ENCODE peak calls at places on chromosomes 4 and X, in five cellular contexts. P is endothelial cell of umbilical vein, Y is GM23338, O is breast epithelium, K is HL-60. D is an unnamed sample.

GRCh38 chr4:173346074-173346473 is 11.9 kb upstream of the HMGB2 start:
- DNase-seq in P (no peak), Y (no peak), O (no peak), K (no peak), D (no peak)

GRCh38 chr4:103306870-103307345 is 108.8 kb upstream of the CENPE start:
- DNase-seq in P (no peak), Y (peak), O (no peak), K (no peak), D (peak)

GRCh38 chr4:1577818-1578217 is 106.3 kb downstream of the FAM53A start:
- DNase-seq in P (no peak), Y (no peak), O (no peak), K (no peak), D (no peak)

GRCh38 chr4:110540606-110541440 is 64.9 kb downstream of the ENPEP start:
- DNase-seq in P (peak), Y (no peak), O (no peak), K (no peak), D (no peak)

GRCh38 chrX:18994713-18995112 is 10.8 kb upstream of the PHKA2 start:
- DNase-seq in P (no peak), Y (no peak), O (no peak), K (no peak), D (no peak)

GRCh38 chr4:185238261-185238681 is 28.9 kb downstream of the SNX25 start:
- DNase-seq in P (no peak), Y (no peak), O (no peak), K (no peak), D (no peak)

GRCh38 chr4:24895461-24895860 is 17.4 kb downstream of the CCDC149 start:
- DNase-seq in P (no peak), Y (no peak), O (no peak), K (no peak), D (no peak)

GRCh38 chrX:108177321-108177990 is 85.9 kb downstream of the ATG4A start:
- DNase-seq in P (no peak), Y (peak), O (no peak), K (no peak), D (no peak)

GRCh38 chr4:95023110-95023509 is 265.4 kb downstream of the BMPR1B start:
- DNase-seq in P (no peak), Y (no peak), O (no peak), K (no peak), D (no peak)

GRCh38 chrX:2351321-2351720 is 149.5 kb downstream of the DHRSX start:
- DNase-seq in P (peak), Y (no peak), O (no peak), K (no peak), D (no peak)
- TF ChIP-seq POLR2AphosphoS5 in P (no peak), Y (no peak), O (no peak), K (no peak), D (no peak)

DNA sequence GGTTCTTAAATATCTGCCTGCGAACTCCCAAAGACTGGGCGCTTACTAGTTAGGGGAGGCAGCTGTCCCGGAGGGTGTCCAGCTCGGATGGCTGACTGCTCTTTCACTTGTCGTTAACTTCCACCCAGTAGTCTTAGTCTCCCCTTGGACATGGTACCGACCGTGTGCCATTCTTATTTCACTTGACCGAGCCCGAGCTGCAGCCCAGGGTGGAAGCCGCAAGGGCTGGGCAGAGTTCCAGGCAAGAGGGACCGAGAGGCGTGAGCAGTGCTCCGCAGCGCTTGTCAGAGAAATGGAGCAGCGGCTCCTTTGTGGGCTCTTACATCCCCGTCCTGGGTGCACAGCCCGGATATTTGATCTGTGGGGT is 347 bp upstream of the SLITRK2 start:
- DNase-seq in P (no peak), Y (no peak), O (no peak), K (no peak), D (no peak)
- H3K27ac ChIP-seq in P (no peak), Y (no peak), O (no peak), K (no peak), D (no peak)

DNA sequence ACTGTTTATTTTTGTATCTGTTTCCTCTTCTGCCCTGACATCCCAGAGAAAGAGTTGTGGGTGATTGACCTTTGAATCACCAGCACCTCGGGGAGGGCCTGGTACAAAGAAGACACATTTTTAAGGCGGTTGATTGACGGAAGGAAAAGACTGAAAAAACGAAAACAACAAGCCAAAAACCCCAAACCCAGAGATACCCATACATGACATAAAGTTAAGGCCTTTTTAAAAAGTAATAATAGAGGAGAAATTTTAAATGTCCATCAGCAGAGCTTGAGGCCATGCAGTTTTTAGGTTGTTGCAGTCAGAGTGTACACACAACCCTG is 110.0 kb downstream of the GNL3L start:
- DNase-seq in P (no peak), Y (no peak), O (no peak), K (no peak), D (no peak)
- TF ChIP-seq CTCF in P (no peak), Y (no peak), O (peak), K (no peak), D (no peak)

GRCh38 chrX:106997611-106998010 is 2.4 kb downstream of the MORC4 start:
- DNase-seq in P (no peak), Y (no peak), O (no peak), K (no peak), D (no peak)

GRCh38 chrX:107000013-107000515 is at the start of gene MORC4:
- DNase-seq in P (peak), Y (peak), O (peak), K (no peak), D (peak)

GRCh38 chrX:106995678-106996077 is 4.3 kb downstream of the MORC4 start:
- DNase-seq in P (no peak), Y (no peak), O (no peak), K (no peak), D (no peak)

DNA sequence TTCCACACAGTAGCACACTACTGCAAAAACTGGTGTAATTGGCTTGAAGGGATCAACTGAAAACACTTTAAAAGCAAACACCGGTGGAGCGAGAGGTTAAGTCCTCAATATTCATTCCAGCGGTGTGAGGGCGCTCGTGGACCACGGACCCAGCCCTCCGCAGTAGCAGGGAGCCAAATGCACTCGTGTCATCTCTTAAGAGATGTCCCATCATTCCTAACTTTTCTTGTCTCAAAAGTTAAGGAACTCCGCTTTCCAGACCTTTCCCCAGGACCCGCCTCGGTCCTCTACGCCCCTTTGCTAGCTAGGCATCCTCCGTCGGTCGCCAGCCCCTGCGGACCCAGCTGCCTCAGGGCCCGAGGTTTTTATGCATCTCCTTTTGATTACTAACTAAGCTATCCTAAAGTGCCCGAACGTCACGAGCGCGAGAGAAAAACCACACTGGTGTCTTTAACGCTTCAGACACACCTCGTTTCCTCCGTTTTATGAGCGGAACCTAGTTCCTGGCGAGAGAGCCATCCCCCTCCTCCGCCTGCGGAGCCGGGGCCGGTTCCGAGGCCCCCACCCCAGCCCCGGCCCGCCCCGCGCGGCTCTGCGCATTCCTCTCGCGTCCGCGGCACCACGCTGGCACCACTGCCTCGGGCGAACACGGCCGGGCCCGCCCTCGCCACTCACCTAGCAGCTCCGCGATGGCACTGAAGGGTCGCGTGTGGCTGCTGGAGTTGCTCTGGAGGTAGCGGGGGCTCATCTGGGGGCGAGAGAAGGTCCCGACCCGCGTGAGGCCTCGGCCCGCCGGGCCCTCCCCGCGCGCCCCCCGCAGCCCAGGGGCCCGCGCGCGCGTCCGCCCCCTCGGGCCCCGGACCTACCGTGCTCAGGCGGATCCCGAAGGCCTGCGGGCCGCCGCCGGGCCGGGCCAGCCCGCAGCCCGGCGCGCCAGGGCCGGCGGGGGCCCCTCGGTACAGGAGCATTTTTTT is 723 bp downstream of the MORC4 start:
- DNase-seq in P (peak), Y (peak), O (no peak), K (no peak), D (peak)
- TF ChIP-seq POLR2AphosphoS5 in P (no peak), Y (no peak), O (no peak), K (no peak), D (no peak)

GRCh38 chr4:163400911-163401310 is 57.2 kb downstream of the NPY5R start:
- DNase-seq in P (no peak), Y (no peak), O (no peak), K (no peak), D (no peak)

GRCh38 chr4:163404570-163404969 is 60.9 kb downstream of the NPY5R start:
- DNase-seq in P (peak), Y (no peak), O (no peak), K (no peak), D (no peak)

GRCh38 chr4:163398238-163398637 is 54.5 kb downstream of the NPY5R start:
- DNase-seq in P (no peak), Y (no peak), O (no peak), K (no peak), D (no peak)

GRCh38 chr4:163404080-163404479 is 60.4 kb downstream of the NPY5R start:
- DNase-seq in P (no peak), Y (no peak), O (no peak), K (no peak), D (no peak)
- H3K27ac ChIP-seq in P (no peak), Y (peak), O (no peak), K (no peak), D (no peak)

GRCh38 chrX:118495061-118495921 is at the start of gene DOCK11:
- DNase-seq in P (peak), Y (peak), O (peak), K (peak), D (peak)
- TF ChIP-seq CTCF in P (no peak), Y (no peak), O (no peak), K (no peak), D (no peak)

GRCh38 chr4:158255727-158256324 is 45.5 kb downstream of the TMEM144 start:
- DNase-seq in P (peak), Y (peak), O (no peak), K (no peak), D (no peak)

GRCh38 chr4:158250321-158250720 is 40.0 kb downstream of the TMEM144 start:
- DNase-seq in P (no peak), Y (no peak), O (no peak), K (no peak), D (peak)

GRCh38 chr4:158254328-158254727 is 44.0 kb downstream of the TMEM144 start:
- DNase-seq in P (no peak), Y (no peak), O (no peak), K (no peak), D (no peak)

DNA sequence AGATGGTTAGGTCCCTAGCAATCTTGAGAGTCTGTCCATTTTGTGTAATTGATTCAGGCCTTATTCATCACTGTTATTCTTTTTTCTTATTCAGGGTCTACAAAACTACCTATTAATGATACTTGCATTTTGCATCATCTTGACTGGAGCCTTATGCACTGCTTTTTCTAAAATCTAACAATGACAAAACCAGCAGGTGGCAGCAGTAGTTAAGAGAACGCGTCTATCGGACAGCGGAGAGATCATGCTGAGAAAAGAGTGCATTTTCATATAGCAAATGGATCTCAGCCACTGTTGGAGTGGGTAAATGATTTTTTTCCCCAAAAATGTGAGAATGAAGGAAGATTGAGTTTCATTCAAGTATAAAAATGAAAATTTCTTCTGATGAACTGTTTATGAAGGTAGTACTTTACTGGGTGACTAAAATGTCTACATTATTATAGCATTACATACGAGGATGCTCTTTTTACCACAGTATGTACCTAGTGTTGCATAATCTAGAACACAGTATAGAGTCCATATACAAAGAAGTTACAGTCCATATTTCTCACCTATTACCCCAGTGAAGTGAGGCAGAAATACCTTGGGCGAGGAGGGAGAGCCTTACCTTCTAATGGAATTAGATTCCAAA is 43.2 kb downstream of the TMEM144 start:
- DNase-seq in P (peak), Y (peak), O (no peak), K (no peak), D (no peak)
- TF ChIP-seq POLR2AphosphoS5 in P (no peak), Y (no peak), O (no peak), K (no peak), D (no peak)

GRCh38 chr4:6914448-6914847 is 4.8 kb downstream of the TBC1D14 start:
- DNase-seq in P (no peak), Y (no peak), O (no peak), K (no peak), D (no peak)

GRCh38 chr4:6913350-6913749 is 3.7 kb downstream of the TBC1D14 start:
- DNase-seq in P (no peak), Y (no peak), O (no peak), K (no peak), D (no peak)

GRCh38 chr4:6910960-6911874 is 1.6 kb downstream of the TBC1D14 start:
- DNase-seq in P (no peak), Y (no peak), O (no peak), K (no peak), D (no peak)

GRCh38 chr4:6910340-6910959 is 824 bp downstream of the TBC1D14 start:
- DNase-seq in P (no peak), Y (peak), O (no peak), K (no peak), D (peak)

DNA sequence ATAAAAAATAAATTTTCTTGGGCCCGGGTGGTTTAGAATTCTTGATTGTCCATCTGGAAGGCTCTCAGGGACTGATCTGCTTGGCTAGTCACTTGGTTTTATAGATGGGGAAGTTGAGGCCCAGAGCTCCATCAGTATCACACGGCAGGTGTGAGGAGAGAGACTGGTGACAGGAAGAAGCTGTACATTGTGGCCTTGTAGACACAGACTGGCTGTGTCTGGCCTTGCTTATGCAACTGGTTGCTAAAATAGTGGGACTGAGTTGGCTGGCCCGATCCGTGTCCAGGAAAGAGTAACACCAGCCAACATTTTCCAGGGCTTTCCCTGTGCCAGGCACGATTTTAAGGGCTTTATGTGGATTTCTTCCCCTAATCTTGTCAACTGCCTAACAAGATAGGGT is 2.8 kb downstream of the TBC1D14 start:
- DNase-seq in P (no peak), Y (no peak), O (no peak), K (no peak), D (no peak)
- H3K27ac ChIP-seq in P (no peak), Y (no peak), O (no peak), K (peak), D (no peak)

GRCh38 chr4:129218355-129218754 is 122.4 kb downstream of the C4orf33 start:
- DNase-seq in P (peak), Y (peak), O (no peak), K (peak), D (no peak)
- TF ChIP-seq CTCF in P (no peak), Y (peak), O (no peak), K (peak), D (no peak)

GRCh38 chrX:56729152-56729557 is at the start of gene NBDY:
- DNase-seq in P (peak), Y (peak), O (peak), K (no peak), D (peak)

GRCh38 chrX:56728752-56729151 is 291 bp upstream of the NBDY start:
- DNase-seq in P (peak), Y (peak), O (no peak), K (no peak), D (no peak)

GRCh38 chrX:56727531-56727930 is 1.5 kb upstream of the NBDY start:
- DNase-seq in P (no peak), Y (no peak), O (no peak), K (no peak), D (no peak)

GRCh38 chrX:56728321-56728720 is 722 bp upstream of the NBDY start:
- DNase-seq in P (no peak), Y (no peak), O (no peak), K (no peak), D (no peak)

GRCh38 chrX:56726609-56727008 is 2.4 kb upstream of the NBDY start:
- DNase-seq in P (peak), Y (peak), O (no peak), K (no peak), D (no peak)
- TF ChIP-seq POLR2AphosphoS5 in P (no peak), Y (no peak), O (no peak), K (no peak), D (no peak)